ENCODE peak calls at places on chromosomes 11 and 22, in five cellular contexts. O is spleen; R is HCT116; N is mammary epithelial cell; B is CD4-positive, CD25-positive, alpha-beta regulatory T cell. P is an unnamed sample. For H3K4me1 and H3K36me3, the result is how much of the 10 kb centered on the place peaks cover.

GRCh38 chr22:40289991-40290459 is 56.3 kb upstream of the ADSL start:
- DNase-seq in O (peak), N (peak), R (no peak), B (peak), P (peak)

GRCh38 chr11:12154871-12155668 is 44.7 kb downstream of the MICAL2 start:
- DNase-seq in N (no peak), R (no peak), B (no peak), O (peak), P (no peak)

GRCh38 chr22:29207562-29208501 is 2.1 kb downstream of the EMID1 start:
- DNase-seq in O (no peak), R (no peak), N (no peak), B (no peak), P (no peak)

GRCh38 chr11:115276182-115276581 is 228.0 kb downstream of the CADM1 start:
- DNase-seq in R (no peak), N (no peak), O (no peak), B (no peak), P (no peak)

GRCh38 chr22:22593964-22594656 is 35.0 kb upstream of the PRAME start:
- DNase-seq in R (peak), O (peak), N (peak), B (peak), P (peak)

GRCh38 chr11:131447268-131447667 is 76.9 kb downstream of the NTM start:
- DNase-seq in N (no peak), R (no peak), B (no peak), O (no peak), P (no peak)

GRCh38 chr11:55806248-55806647 is 4.9 kb upstream of the OR5L1 start:
- DNase-seq in B (no peak), R (no peak), N (no peak), O (no peak), P (no peak)

GRCh38 chr22:38949889-38950405 is 7.5 kb upstream of the APOBEC3A start:
- DNase-seq in B (no peak), N (no peak), R (no peak), O (no peak), P (no peak)

GRCh38 chr22:31451709-31452571 is 37.7 kb downstream of the EIF4ENIF1 start:
- DNase-seq in B (peak), O (no peak), N (peak), R (peak), P (peak)

GRCh38 chr11:128061321-128061871 is 526.0 kb downstream of the ETS1 start:
- DNase-seq in N (no peak), B (peak), R (no peak), O (no peak), P (no peak)

GRCh38 chr11:73233211-73233610 is 15.1 kb downstream of the P2RY2 start:
- DNase-seq in R (no peak), N (no peak), B (no peak), O (peak), P (no peak)

GRCh38 chr11:134517621-134518293 is 105.7 kb upstream of the B3GAT1 start:
- DNase-seq in O (peak), N (no peak), R (no peak), B (no peak), P (no peak)

GRCh38 chr11:78158987-78159662 is 19.7 kb upstream of the ALG8 start:
- DNase-seq in O (peak), N (no peak), R (no peak), B (no peak), P (no peak)

GRCh38 chr11:10572533-10572932 is 4.1 kb upstream of the LYVE1 start:
- DNase-seq in R (no peak), B (no peak), O (no peak), N (no peak), P (no peak)

GRCh38 chr11:35751664-35752061 is 89.1 kb downstream of the TRIM44 start:
- DNase-seq in N (peak), R (no peak), B (no peak), O (no peak), P (no peak)

GRCh38 chr11:2531987-2532703 is 87.3 kb downstream of the KCNQ1 start:
- DNase-seq in N (no peak), R (no peak), O (peak), B (no peak), P (no peak)

GRCh38 chr11:9250139-9250582 is 15.0 kb downstream of the DENND5A start:
- DNase-seq in B (peak), N (no peak), O (no peak), R (no peak), P (no peak)

GRCh38 chr11:24697722-24698121 is 200.9 kb downstream of the LUZP2 start:
- DNase-seq in B (no peak), N (peak), R (no peak), O (no peak), P (no peak)

GRCh38 chr11:86438685-86439084 is 64.0 kb downstream of the CCDC81 start:
- DNase-seq in R (no peak), N (peak), B (no peak), O (no peak), P (no peak)

GRCh38 chr11:73652046-73652730 is 5.8 kb downstream of the PLEKHB1 start:
- DNase-seq in O (no peak), N (peak), B (no peak), R (peak), P (no peak)

GRCh38 chr11:31817621-31818493 is 6.7 kb upstream of the PAX6 start:
- DNase-seq in N (no peak), O (peak), B (no peak), R (no peak), P (no peak)
- H3K4me1 ChIP-seq in N (under half), O (half or more), B (half or more), R (under half), P (under half)

GRCh38 chr22:24595863-24596262 is 3.0 kb upstream of the LRRC75B start:
- DNase-seq in B (no peak), O (no peak), N (no peak), R (no peak), P (no peak)

GRCh38 chr22:24599514-24599913 is 3.5 kb upstream of the GGT1 start:
- DNase-seq in O (peak), B (no peak), N (no peak), R (no peak), P (no peak)

GRCh38 chr22:24601217-24602104 is 1.5 kb upstream of the GGT1 start:
- DNase-seq in R (no peak), B (peak), N (no peak), O (no peak), P (no peak)
- H3K4me3 ChIP-seq in R (no peak), B (no peak), N (no peak), O (no peak), P (no peak)

GRCh38 chr11:82936261-82936660 is 34.7 kb downstream of the DDIAS start:
- DNase-seq in O (no peak), R (no peak), B (no peak), N (peak), P (no peak)
- H3K36me3 ChIP-seq in O (under half), R (under half), B (under half), N (under half), P (under half)

DNA sequence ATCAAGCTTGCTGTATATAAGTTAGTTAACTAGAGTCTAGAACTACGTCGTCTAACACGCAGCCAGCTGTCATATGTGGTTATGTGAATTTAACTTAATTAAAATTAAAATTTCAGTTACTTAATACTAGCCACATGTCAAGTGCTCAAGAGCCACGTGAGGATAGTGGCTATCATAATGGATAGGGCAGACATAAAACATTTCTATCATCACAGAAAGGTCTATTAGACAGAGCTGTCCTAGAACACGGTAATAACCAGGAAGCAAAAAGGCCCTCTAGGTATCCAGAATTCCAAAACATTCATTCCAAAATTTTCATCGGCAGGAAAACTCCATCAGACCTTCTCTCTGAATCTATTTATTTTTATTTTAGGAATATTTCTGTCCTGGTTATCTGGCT is 123.9 kb downstream of the RBFOX2 start:
- DNase-seq in R (no peak), B (no peak), N (no peak), O (no peak), P (no peak)
- H3K4me1 ChIP-seq in R (under half), B (under half), N (under half), O (under half), P (under half)

GRCh38 chr22:37739611-37740049 is 42.8 kb downstream of the TRIOBP start:
- DNase-seq in N (no peak), O (peak), R (no peak), B (no peak), P (no peak)

GRCh38 chr22:37741312-37741795 is 44.5 kb downstream of the TRIOBP start:
- DNase-seq in O (no peak), N (peak), R (no peak), B (no peak), P (no peak)

GRCh38 chr22:37742374-37743092 is 45.7 kb downstream of the TRIOBP start:
- DNase-seq in B (no peak), O (no peak), N (peak), R (peak), P (no peak)

GRCh38 chr22:37739000-37739399 is 42.2 kb downstream of the TRIOBP start:
- DNase-seq in R (no peak), B (no peak), N (no peak), O (no peak), P (no peak)

GRCh38 chr22:37740455-37741311 is 43.8 kb downstream of the TRIOBP start:
- DNase-seq in O (no peak), R (no peak), B (no peak), N (peak), P (no peak)
- H3K4me3 ChIP-seq in O (no peak), R (no peak), B (no peak), N (no peak), P (no peak)

DNA sequence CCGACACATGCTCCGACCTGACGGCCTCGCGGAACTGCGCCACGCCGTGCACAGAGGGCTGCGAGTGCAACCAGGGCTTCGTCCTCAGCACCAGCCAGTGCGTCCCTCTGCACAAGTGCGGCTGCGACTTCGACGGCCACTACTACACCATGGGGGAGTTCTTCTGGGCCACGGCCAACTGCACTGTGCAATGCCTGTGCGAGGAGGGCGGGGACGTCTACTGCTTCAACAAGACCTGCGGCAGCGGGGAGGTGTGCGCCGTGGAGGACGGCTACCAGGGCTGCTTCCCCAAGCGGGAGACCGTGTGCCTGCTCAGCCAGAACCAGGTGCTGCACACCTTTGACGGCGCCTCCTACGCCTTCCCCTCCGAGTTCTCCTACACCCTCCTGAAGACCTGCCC is 26.8 kb downstream of the TECTA start:
- DNase-seq in N (no peak), R (no peak), B (no peak), O (no peak), P (no peak)
- H3K36me3 ChIP-seq in N (under half), R (under half), B (under half), O (under half), P (under half)

DNA sequence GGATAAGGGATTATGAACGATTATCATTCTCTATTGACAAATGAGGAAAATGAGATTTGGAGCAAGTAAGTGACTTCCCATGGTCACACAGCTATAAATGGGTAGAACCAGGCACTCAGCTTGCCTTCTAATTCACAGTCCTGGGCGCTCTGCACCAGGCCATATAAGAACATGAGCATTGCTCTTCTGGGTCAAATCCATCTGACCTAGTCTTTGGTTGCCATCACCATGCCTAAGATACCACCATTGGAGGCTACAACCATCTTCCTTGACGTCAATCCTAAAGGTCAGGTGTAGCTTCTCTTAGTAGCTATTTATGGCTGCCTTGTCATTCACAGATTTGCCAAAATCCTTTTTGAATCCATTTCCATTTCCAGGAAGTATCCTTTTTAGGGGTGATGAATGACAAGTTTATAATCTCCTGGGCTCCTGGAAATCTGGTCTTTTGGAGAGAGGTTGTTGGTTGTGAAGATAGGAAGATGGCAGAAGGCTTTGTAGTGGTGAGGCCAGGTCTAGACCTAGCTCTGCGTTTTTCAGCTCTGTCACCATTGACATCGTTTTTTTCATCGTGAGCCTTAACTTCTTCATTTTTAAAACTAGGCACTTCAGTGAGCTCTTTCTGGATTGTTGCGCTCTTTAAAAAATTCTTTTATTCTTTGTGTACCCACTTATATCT is 11.1 kb downstream of the ZBTB16 start:
- DNase-seq in O (no peak), N (no peak), R (no peak), B (no peak), P (no peak)
- H3K4me1 ChIP-seq in O (half or more), N (under half), R (under half), B (under half), P (under half)